ENCODE peak calls at places on chromosomes 3 and 15, in four cellular contexts. One of them, this sample, is unnamed.

GRCh38 chr3:59895972-59896371 is 846.1 kb upstream of the CFAP20DC start:
- DNase-seq in mesendoderm: no peak
- DNase-seq in H9: no peak
- DNase-seq in H1: no peak
- DNase-seq in this sample: no peak

GRCh38 chr3:71152892-71153265 is 430.6 kb downstream of the FOXP1 start:
- DNase-seq in H1: peak; percentile 62
- DNase-seq in H9: peak; percentile 70
- DNase-seq in mesendoderm: peak; percentile 70
- DNase-seq in this sample: no peak

GRCh38 chr15:95770191-95770590 is 560.3 kb upstream of the NR2F2 start:
- DNase-seq in mesendoderm: peak; percentile 65
- DNase-seq in H9: no peak
- DNase-seq in H1: no peak
- DNase-seq in this sample: peak; percentile 32

GRCh38 chr3:125194849-125195601 is 17.5 kb downstream of the SLC12A8 start:
- DNase-seq in mesendoderm: no peak
- DNase-seq in H9: no peak
- DNase-seq in H1: no peak
- DNase-seq in this sample: peak; percentile 92

GRCh38 chr15:39580630-39581500 is at the start of gene THBS1:
- DNase-seq in H1: peak; percentile 99
- DNase-seq in mesendoderm: peak; percentile 97
- DNase-seq in H9: peak; percentile 96
- DNase-seq in this sample: peak; percentile 95

GRCh38 chr3:47022540-47023161 is 43.2 kb downstream of the NBEAL2 start:
- DNase-seq in H1: no peak
- DNase-seq in mesendoderm: no peak
- DNase-seq in H9: no peak
- DNase-seq in this sample: peak; percentile 48

GRCh38 chr15:58459562-58459961 is 27.8 kb downstream of the LIPC start:
- DNase-seq in mesendoderm: no peak
- DNase-seq in H1: no peak
- DNase-seq in H9: no peak
- DNase-seq in this sample: no peak

GRCh38 chr3:115836944-115837343 is 213.6 kb downstream of the GAP43 start:
- DNase-seq in mesendoderm: peak; percentile 39
- DNase-seq in H9: no peak
- DNase-seq in H1: no peak
- DNase-seq in this sample: peak; percentile 34

GRCh38 chr3:53716998-53717397 is 129.2 kb downstream of the CHDH start:
- DNase-seq in mesendoderm: no peak
- DNase-seq in H1: no peak
- DNase-seq in H9: no peak
- DNase-seq in this sample: no peak

GRCh38 chr15:61794881-61795280 is 265.4 kb downstream of the VPS13C start:
- DNase-seq in H1: no peak
- DNase-seq in H9: no peak
- DNase-seq in mesendoderm: no peak
- DNase-seq in this sample: no peak

GRCh38 chr15:49471733-49472132 is 48.7 kb downstream of the FGF7 start:
- DNase-seq in H1: no peak
- DNase-seq in H9: no peak
- DNase-seq in mesendoderm: no peak
- DNase-seq in this sample: no peak

GRCh38 chr3:50608278-50608677 is 3.3 kb downstream of the CISH start:
- DNase-seq in H9: no peak
- DNase-seq in mesendoderm: no peak
- DNase-seq in H1: no peak
- DNase-seq in this sample: no peak

GRCh38 chr3:46943237-46944187 is 33.0 kb downstream of the CCDC12 start:
- DNase-seq in H1: no peak
- DNase-seq in H9: no peak
- DNase-seq in mesendoderm: no peak
- DNase-seq in this sample: no peak

DNA sequence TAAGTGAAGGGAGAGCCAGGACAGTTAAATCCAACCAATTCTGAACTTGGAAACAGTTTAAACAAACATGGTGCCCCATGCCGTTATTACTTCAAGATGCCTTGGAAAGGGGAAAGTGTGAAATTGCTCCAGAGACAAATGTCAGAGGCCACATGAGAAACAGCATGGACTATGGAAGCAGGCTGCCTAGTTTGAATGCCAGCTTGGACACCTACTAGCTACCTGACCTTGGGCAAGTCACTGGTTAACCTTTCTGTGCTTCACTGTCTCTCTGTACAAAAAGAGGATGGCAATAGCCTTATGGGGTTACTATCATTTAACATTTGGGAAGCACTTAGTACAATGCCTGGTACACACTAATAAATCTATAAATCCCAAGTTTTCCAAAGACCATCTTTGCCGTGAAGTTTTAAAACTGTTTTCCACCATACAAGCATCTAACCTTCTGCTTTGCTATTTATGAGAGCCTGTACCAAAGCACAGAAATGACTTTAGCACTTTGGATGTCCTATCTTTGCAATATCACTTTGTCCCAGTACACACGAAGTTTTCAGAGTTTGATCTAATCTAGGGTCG is 8.3 kb upstream of the TOPBP1 start:
- DNase-seq in H1: no peak
- DNase-seq in mesendoderm: no peak
- DNase-seq in H9: no peak
- DNase-seq in this sample: no peak
- H4K5ac ChIP-seq in H1: no peak overlapping the region
- H4K5ac ChIP-seq in mesendoderm: no peak overlapping the region
- H4K5ac ChIP-seq in H9: no peak overlapping the region
- H4K5ac ChIP-seq in this sample: no peak overlapping the region

DNA sequence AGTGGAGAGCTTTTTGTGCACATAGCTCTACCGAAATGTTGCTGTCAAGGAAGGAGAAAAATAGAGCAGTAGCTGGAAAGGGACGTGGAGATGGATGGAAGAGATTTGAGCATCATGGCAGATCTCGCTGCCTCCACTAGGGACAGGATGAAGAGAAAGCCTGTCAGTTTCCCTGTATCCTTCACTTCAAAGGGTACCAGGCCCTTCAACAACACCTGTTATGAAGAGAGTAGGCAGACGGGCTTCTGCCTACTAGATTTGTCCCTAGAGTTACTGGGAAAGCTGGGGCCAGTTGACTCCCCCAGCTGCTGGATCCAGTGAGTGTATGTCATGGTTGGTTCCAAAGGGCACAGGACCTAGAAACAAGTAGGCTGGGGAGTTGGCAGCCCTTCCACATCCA is 150.8 kb downstream of the TLE3 start:
- DNase-seq in H9: no peak
- DNase-seq in mesendoderm: no peak
- DNase-seq in H1: no peak
- DNase-seq in this sample: no peak
- H4K5ac ChIP-seq in H9: no peak overlapping the region
- H4K5ac ChIP-seq in mesendoderm: no peak overlapping the region
- H4K5ac ChIP-seq in H1: no peak overlapping the region
- H4K5ac ChIP-seq in this sample: no peak overlapping the region

GRCh38 chr3:177760803-177761202 is 563.5 kb upstream of the TBL1XR1 start:
- DNase-seq in H1: no peak
- DNase-seq in H9: no peak
- DNase-seq in mesendoderm: no peak
- DNase-seq in this sample: peak; percentile 40

GRCh38 chr3:177764377-177764912 is 567.2 kb upstream of the TBL1XR1 start:
- DNase-seq in H1: no peak
- DNase-seq in mesendoderm: no peak
- DNase-seq in H9: no peak
- DNase-seq in this sample: peak; percentile 41
- H4K5ac ChIP-seq in H1: no peak overlapping the region
- H4K5ac ChIP-seq in mesendoderm: no peak overlapping the region
- H4K5ac ChIP-seq in H9: no peak overlapping the region
- H4K5ac ChIP-seq in this sample: no peak overlapping the region

GRCh38 chr15:78618490-78618934 is 2.3 kb downstream of the CHRNA3 start:
- DNase-seq in H1: peak; percentile 98
- DNase-seq in mesendoderm: peak; percentile 88
- DNase-seq in H9: peak; percentile 87
- DNase-seq in this sample: peak; percentile 81

GRCh38 chr15:78618064-78618463 is 2.7 kb downstream of the CHRNA3 start:
- DNase-seq in H9: no peak
- DNase-seq in H1: no peak
- DNase-seq in mesendoderm: no peak
- DNase-seq in this sample: no peak

GRCh38 chr15:78615151-78615589 is 5.6 kb downstream of the CHRNA3 start:
- DNase-seq in H1: peak; percentile 41
- DNase-seq in mesendoderm: no peak
- DNase-seq in H9: no peak
- DNase-seq in this sample: no peak

GRCh38 chr15:78617131-78617915 is 3.5 kb downstream of the CHRNA3 start:
- DNase-seq in H9: peak; percentile 20
- DNase-seq in mesendoderm: no peak
- DNase-seq in H1: peak; percentile 39
- DNase-seq in this sample: no peak

DNA sequence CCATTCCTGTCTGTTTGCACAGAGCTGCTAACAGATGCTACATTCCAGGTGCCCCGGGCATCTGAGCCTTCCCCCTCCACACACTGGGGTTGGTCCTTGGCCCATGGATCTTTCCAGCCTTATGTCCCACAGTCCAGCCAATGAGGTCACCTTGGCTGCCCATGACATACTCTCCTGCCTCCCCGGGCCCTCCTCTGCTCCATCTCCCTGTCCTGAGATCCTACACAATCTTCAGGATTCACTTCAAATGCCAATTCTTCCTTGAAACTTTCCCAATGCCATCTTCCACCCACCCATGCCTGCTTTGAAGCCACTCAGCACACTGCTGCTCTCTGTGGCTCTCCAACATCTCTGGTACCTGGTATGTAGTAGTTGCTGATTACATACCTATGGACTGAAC is 4.3 kb downstream of the CHRNA3 start:
- DNase-seq in H9: peak; percentile 9
- DNase-seq in mesendoderm: no peak
- DNase-seq in H1: peak; percentile 28
- DNase-seq in this sample: no peak
- H4K5ac ChIP-seq in H9: no peak overlapping the region
- H4K5ac ChIP-seq in mesendoderm: no peak overlapping the region
- H4K5ac ChIP-seq in H1: no peak overlapping the region
- H4K5ac ChIP-seq in this sample: no peak overlapping the region

DNA sequence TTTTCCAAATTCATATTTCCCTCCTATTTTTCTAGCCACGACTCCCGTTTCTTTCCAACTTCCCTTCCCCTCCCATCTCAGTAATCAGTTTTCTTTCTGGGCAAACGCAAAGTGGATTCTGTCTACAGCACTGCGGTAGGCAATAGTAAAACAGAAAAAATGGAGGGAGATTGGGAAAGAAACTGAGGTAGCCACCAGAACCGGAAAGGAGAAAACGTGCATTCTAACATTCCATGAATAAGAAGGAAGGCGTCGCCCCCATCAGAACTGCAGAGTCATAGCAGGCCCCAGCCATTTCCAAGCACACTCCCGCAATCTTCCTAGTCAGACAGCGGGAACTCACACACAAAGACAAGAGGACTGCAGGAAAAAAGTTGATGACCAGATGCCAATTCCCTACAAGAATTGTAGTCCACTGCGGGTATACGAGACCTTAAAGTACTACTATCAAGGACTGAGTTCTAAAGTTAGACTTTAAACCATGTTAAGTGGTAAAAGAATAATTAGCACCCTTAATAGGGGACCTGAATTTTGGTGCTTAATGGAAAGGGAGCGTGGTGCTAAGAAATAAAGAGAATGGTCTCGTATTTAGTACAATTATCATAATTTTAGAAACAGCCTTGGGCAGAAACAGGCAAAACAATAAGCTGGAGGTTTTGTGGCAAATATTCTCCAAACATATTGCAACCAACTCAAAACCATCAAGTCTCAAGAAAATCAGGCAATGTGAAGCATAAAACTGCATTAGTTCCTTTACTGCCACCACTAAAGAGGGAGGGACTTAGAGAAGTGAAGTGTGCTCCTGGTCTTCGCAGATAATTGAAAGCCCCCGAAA is 1.4 kb downstream of the PFN2 start:
- DNase-seq in mesendoderm: peak; percentile 94
- DNase-seq in H9: peak; percentile 78
- DNase-seq in H1: no peak
- DNase-seq in this sample: peak; percentile 87
- H4K5ac ChIP-seq in mesendoderm: peak overlapping the region; percentile 33
- H4K5ac ChIP-seq in H9: peak overlapping the region; percentile 50
- H4K5ac ChIP-seq in H1: peak overlapping the region; percentile 63
- H4K5ac ChIP-seq in this sample: peak overlapping the region; percentile 34

GRCh38 chr3:3013299-3013698 is 96.9 kb downstream of the IL5RA start:
- DNase-seq in H1: no peak
- DNase-seq in mesendoderm: no peak
- DNase-seq in H9: no peak
- DNase-seq in this sample: no peak

GRCh38 chr3:3020209-3020608 is 90.0 kb downstream of the IL5RA start:
- DNase-seq in H1: no peak
- DNase-seq in mesendoderm: no peak
- DNase-seq in H9: no peak
- DNase-seq in this sample: no peak

GRCh38 chr3:3015472-3016089 is 94.6 kb downstream of the IL5RA start:
- DNase-seq in mesendoderm: peak; percentile 59
- DNase-seq in H1: no peak
- DNase-seq in H9: no peak
- DNase-seq in this sample: peak; percentile 23
- H4K5ac ChIP-seq in mesendoderm: no peak overlapping the region
- H4K5ac ChIP-seq in H1: no peak overlapping the region
- H4K5ac ChIP-seq in H9: no peak overlapping the region
- H4K5ac ChIP-seq in this sample: no peak overlapping the region

GRCh38 chr3:42799376-42799775 is 4.9 kb downstream of the HIGD1A start:
- DNase-seq in H9: no peak
- DNase-seq in H1: no peak
- DNase-seq in mesendoderm: no peak
- DNase-seq in this sample: no peak

GRCh38 chr3:42795621-42796181 is 8.6 kb downstream of the HIGD1A start:
- DNase-seq in H9: no peak
- DNase-seq in mesendoderm: no peak
- DNase-seq in H1: no peak
- DNase-seq in this sample: no peak

GRCh38 chr3:42801784-42802183 is 2.5 kb downstream of the HIGD1A start:
- DNase-seq in mesendoderm: no peak
- DNase-seq in H9: no peak
- DNase-seq in H1: no peak
- DNase-seq in this sample: no peak

GRCh38 chr3:42801048-42801620 is 3.2 kb downstream of the HIGD1A start:
- DNase-seq in H9: no peak
- DNase-seq in mesendoderm: no peak
- DNase-seq in H1: no peak
- DNase-seq in this sample: no peak

GRCh38 chr3:42796332-42796885 is 7.9 kb downstream of the HIGD1A start:
- DNase-seq in mesendoderm: no peak
- DNase-seq in H9: peak; percentile 30
- DNase-seq in H1: no peak
- DNase-seq in this sample: no peak
- H4K5ac ChIP-seq in mesendoderm: no peak overlapping the region
- H4K5ac ChIP-seq in H9: no peak overlapping the region
- H4K5ac ChIP-seq in H1: no peak overlapping the region
- H4K5ac ChIP-seq in this sample: no peak overlapping the region

This sample was measured in IMR-90.